ENCODE peak calls at places on chromosomes 7 and 10, in seven cellular contexts. H is IMR-90, E is colonic mucosa, S is SK-N-SH, T is DND-41, X is kidney, C is PC-3. L is an unnamed sample.

GRCh38 chr10:55400075-55400474 is 599.0 kb upstream of the PCDH15 start:
- DNase-seq in S (no peak), X (no peak), H (no peak), T (no peak), E (no peak), C (peak; percentile 36), L (peak; percentile 56)

GRCh38 chr7:128116740-128117139 is 85.5 kb upstream of the LRRC4 start:
- DNase-seq in S (peak; percentile 41), C (no peak), H (no peak), T (no peak), E (no peak), X (no peak), L (no peak)

GRCh38 chr7:133117432-133117831 is 35.5 kb upstream of the CHCHD3 start:
- DNase-seq in H (no peak), S (no peak), X (no peak), T (no peak), C (no peak), E (no peak), L (no peak)

GRCh38 chr7:80816806-80817205 is 102.0 kb downstream of the SEMA3C start:
- DNase-seq in H (no peak), X (no peak), T (no peak), S (peak; percentile 45), C (no peak), E (no peak), L (no peak)

GRCh38 chr7:47301078-47301477 is 280.8 kb downstream of the TNS3 start:
- DNase-seq in C (no peak), T (no peak), H (no peak), X (no peak), S (no peak), E (peak; percentile 17), L (no peak)

GRCh38 chr7:51000956-51001355 is 218.3 kb upstream of the GRB10 start:
- DNase-seq in T (no peak), E (no peak), C (peak; percentile 11), X (no peak), S (no peak), H (no peak), L (no peak)

GRCh38 chr7:128226132-128226980 is 14.7 kb upstream of the LEP start:
- DNase-seq in H (no peak), C (no peak), X (no peak), T (no peak), S (no peak), E (no peak), L (no peak)

GRCh38 chr10:11440250-11441150 is 170.9 kb downstream of the USP6NL start:
- DNase-seq in C (no peak), H (no peak), X (no peak), E (no peak), T (no peak), S (no peak), L (no peak)

GRCh38 chr7:45026984-45027773 is 27.2 kb downstream of the CCM2 start:
- DNase-seq in T (peak; percentile 72), X (no peak), H (peak; percentile 64), E (no peak), S (no peak), C (no peak), L (peak; percentile 12)

GRCh38 chr10:16950686-16951681 is 133.8 kb upstream of the RSU1 start:
- DNase-seq in X (no peak), E (no peak), H (peak; percentile 66), C (peak; percentile 23), S (peak; percentile 38), T (peak; percentile 26), L (peak; percentile 38)

GRCh38 chr7:41885078-41885477 is 182.2 kb upstream of the INHBA start:
- DNase-seq in E (no peak), C (peak; percentile 33), S (no peak), X (no peak), H (peak; percentile 64), T (no peak), L (peak; percentile 85)

GRCh38 chr10:104245066-104245632 is 9.5 kb upstream of the GSTO1 start:
- DNase-seq in H (no peak), E (no peak), C (no peak), S (no peak), T (no peak), X (peak; percentile 58), L (no peak)

GRCh38 chr10:45150997-45151396 is 150.3 kb downstream of the ZNF22 start:
- DNase-seq in X (no peak), S (no peak), H (no peak), E (no peak), T (no peak), C (no peak), L (no peak)

GRCh38 chr7:19284596-19285300 is 139.5 kb upstream of the FERD3L start:
- DNase-seq in S (no peak), X (no peak), E (no peak), T (no peak), C (peak; percentile 66), H (peak; percentile 72), L (peak; percentile 62)

GRCh38 chr7:152025077-152025936 is at the start of gene GALNT11:
- DNase-seq in E (peak; percentile 83), X (peak; percentile 93), S (peak; percentile 100), T (no peak), H (peak; percentile 79), C (peak; percentile 78), L (peak; percentile 78)

GRCh38 chr7:133742709-133743538 is 384.2 kb upstream of the LRGUK start:
- DNase-seq in C (peak; percentile 42), E (no peak), X (no peak), T (peak; percentile 21), H (peak; percentile 36), S (peak; percentile 36), L (peak; percentile 13)

GRCh38 chr10:119205926-119206602 is 1.3 kb upstream of the GRK5 start:
- DNase-seq in C (peak; percentile 37), E (peak; percentile 74), S (peak; percentile 47), T (peak; percentile 66), H (no peak), X (peak; percentile 91), L (no peak)

GRCh38 chr10:75910032-75910431 is 478.6 kb downstream of the LRMDA start:
- DNase-seq in H (peak; percentile 24), T (no peak), X (no peak), E (no peak), C (peak; percentile 90), S (no peak), L (peak; percentile 21)

GRCh38 chr10:6753644-6754043 is 173.6 kb upstream of the PRKCQ start:
- DNase-seq in T (no peak), S (no peak), H (no peak), C (no peak), X (no peak), E (no peak), L (no peak)

GRCh38 chr10:30862486-30862885 is 169.2 kb downstream of the ZNF438 start:
- DNase-seq in E (no peak), H (peak; percentile 92), C (no peak), S (no peak), T (no peak), X (no peak), L (peak; percentile 76)

GRCh38 chr7:56091591-56091990 is 1.2 kb downstream of the PHKG1 start:
- DNase-seq in E (no peak), T (no peak), S (no peak), C (no peak), H (no peak), X (no peak), L (peak; percentile 7)

GRCh38 chr10:74813371-74813770 is 13.0 kb upstream of the KAT6B start:
- DNase-seq in T (no peak), H (no peak), E (no peak), C (no peak), S (no peak), X (no peak), L (no peak)
- H3K9ac ChIP-seq in T (no peak overlapping the region), H (no peak overlapping the region), E (no peak overlapping the region), C (no peak overlapping the region), S (no peak overlapping the region), X (no peak overlapping the region), L (no peak overlapping the region)

DNA sequence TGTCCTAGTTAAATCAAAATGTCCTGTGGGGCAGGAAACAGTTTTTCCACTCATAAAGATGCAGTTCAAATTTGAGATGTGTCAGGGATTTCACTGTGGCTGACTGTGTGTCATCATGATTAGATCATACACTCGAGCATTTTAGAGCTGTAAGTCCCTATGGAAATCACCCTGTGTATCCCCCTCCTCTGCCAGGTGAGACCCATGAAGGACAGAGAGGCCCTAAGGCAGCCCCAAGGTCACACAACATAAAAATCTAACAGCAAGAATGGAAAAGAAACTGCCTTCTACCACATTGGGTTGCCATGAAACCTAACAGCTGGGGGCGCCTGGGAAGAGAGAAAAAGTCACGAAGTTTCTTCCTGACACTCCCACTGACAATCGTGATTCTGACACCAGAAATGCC is 135.8 kb downstream of the KCNMA1 start:
- DNase-seq in C (peak; percentile 86), H (peak; percentile 66), X (no peak), E (no peak), S (no peak), T (no peak), L (peak; percentile 32)
- TF ChIP-seq CTCF in C (peak; percentile 55), H (no peak), X (no peak), E (no peak), S (peak; percentile 15), T (no peak), L (peak; percentile 9)

GRCh38 chr10:3763852-3764625 is 21.0 kb downstream of the KLF6 start:
- DNase-seq in S (no peak), T (no peak), X (no peak), C (peak; percentile 69), E (no peak), H (peak; percentile 81), L (peak; percentile 92)
- H3K9ac ChIP-seq in S (peak overlapping the region; percentile 43), T (peak overlapping the region; percentile 49), X (no peak overlapping the region), C (peak overlapping the region; percentile 96), E (no peak overlapping the region), H (no peak overlapping the region), L (no peak overlapping the region)

DNA sequence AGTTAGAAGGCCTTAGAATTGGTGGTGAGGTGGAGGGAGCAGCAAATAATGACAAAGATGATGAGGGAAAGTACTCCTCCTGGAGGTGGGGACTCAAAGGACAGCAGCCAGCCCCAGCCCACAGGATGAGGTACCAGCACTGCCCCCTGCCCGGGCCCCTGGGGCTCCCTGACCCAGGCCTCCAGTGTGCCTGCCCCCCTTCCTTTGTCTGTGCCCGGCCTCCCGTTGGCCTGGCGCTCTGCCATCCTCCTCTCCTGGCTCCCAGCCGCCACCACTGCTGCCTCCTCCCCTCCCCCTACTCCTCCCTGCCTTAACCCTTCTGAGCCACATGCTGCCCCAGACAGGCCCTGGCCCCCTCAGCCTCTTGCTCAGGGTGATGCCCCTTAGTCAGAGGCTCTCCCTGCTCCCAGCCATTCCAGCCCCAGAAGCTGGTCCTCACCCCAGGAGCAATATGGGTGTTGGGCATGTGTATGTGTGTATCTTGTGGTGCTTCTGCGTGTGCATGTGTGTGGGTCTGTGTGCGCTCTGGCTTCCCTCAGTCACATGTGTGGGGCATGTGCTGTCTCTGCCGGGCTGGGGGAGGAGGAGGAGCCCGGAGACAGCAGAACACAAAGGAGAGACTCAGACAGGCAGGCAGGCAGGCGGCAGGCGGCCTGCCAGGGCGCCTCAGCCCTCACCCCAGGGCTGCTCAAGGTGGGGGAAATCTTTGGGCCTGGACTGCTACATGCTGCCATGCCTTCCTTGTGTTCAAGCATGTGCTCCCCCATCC is 2.6 kb downstream of the LDB1 start:
- DNase-seq in E (peak; percentile 77), H (peak; percentile 73), X (peak; percentile 94), C (no peak), S (peak; percentile 89), T (peak; percentile 75), L (peak; percentile 73)
- TF ChIP-seq CTCF in E (no peak), H (peak; percentile 33), X (no peak), C (peak; percentile 34), S (peak; percentile 40), T (peak; percentile 43), L (no peak)

GRCh38 chr10:2883238-2883637 is 184.1 kb upstream of the PFKP start:
- DNase-seq in X (no peak), T (no peak), E (no peak), C (no peak), S (no peak), H (no peak), L (no peak)
- H3K9ac ChIP-seq in X (no peak overlapping the region), T (no peak overlapping the region), E (no peak overlapping the region), C (no peak overlapping the region), S (no peak overlapping the region), H (no peak overlapping the region), L (no peak overlapping the region)

L was measured in fibroblast of lung.